ENCODE peak calls at places on chromosomes 1 and 21, in six cellular contexts. N is type B pancreatic cell; T is choroid plexus epithelial cell; X is osteocyte; R is CD4-positive, alpha-beta memory T cell; Z is EH. K is an unnamed sample.

GRCh38 chr21:39094847-39095525 is 88.3 kb downstream of the PSMG1 start:
- DNase-seq in X (no peak), T (peak; percentile 98), N (no peak), Z (peak; percentile 95), R (no peak), K (peak; percentile 88)

GRCh38 chr1:55463814-55464445 is 248.8 kb upstream of the USP24 start:
- DNase-seq in T (peak; percentile 65), X (no peak), Z (peak; percentile 53), N (no peak), R (no peak), K (no peak)

GRCh38 chr1:88780485-88780884 is 96.4 kb downstream of the PKN2 start:
- DNase-seq in X (no peak), N (no peak), Z (no peak), T (no peak), R (no peak), K (no peak)

GRCh38 chr1:63255153-63255552 is 67.2 kb upstream of the FOXD3 start:
- DNase-seq in Z (no peak), R (no peak), T (peak; percentile 12), X (no peak), N (no peak), K (no peak)

GRCh38 chr21:42632771-42633690 is 20.4 kb upstream of the PDE9A start:
- DNase-seq in T (no peak), Z (no peak), R (no peak), N (no peak), X (no peak), K (no peak)

GRCh38 chr1:19882111-19883071 is at the start of gene OTUD3:
- DNase-seq in N (peak; percentile 95), X (peak; percentile 98), T (peak; percentile 98), Z (peak; percentile 97), R (peak; percentile 97), K (peak; percentile 99)

GRCh38 chr1:41411229-41411628 is 50.0 kb downstream of the FOXO6 start:
- DNase-seq in T (no peak), X (no peak), R (no peak), Z (no peak), N (no peak), K (no peak)

GRCh38 chr1:75992312-75992711 is 60.1 kb upstream of the ASB17 start:
- DNase-seq in Z (no peak), N (no peak), T (peak; percentile 31), X (no peak), R (no peak), K (no peak)

GRCh38 chr1:9014475-9015375 is 11.5 kb downstream of the SLC2A7 start:
- DNase-seq in N (no peak), X (no peak), T (no peak), R (no peak), Z (no peak), K (peak; percentile 61)

GRCh38 chr1:156551866-156552265 is 20.5 kb downstream of the IQGAP3 start:
- DNase-seq in X (no peak), N (no peak), R (no peak), T (no peak), Z (peak; percentile 14), K (no peak)

GRCh38 chr1:221141059-221141458 is 261.8 kb downstream of the HLX start:
- DNase-seq in T (no peak), X (no peak), R (no peak), N (no peak), Z (peak; percentile 13), K (no peak)

GRCh38 chr21:19475525-19475924 is 1071.9 kb upstream of the TMPRSS15 start:
- DNase-seq in X (no peak), Z (no peak), N (no peak), R (no peak), T (peak; percentile 92), K (no peak)

GRCh38 chr1:20138346-20138745 is 777 bp upstream of the PLA2G2F start:
- DNase-seq in R (no peak), N (no peak), X (no peak), Z (no peak), T (no peak), K (no peak)

GRCh38 chr1:43783096-43783670 is 75.8 kb downstream of the ST3GAL3 start:
- DNase-seq in N (no peak), Z (no peak), R (no peak), T (no peak), X (no peak), K (no peak)

GRCh38 chr1:112272101-112272772 is 123.8 kb upstream of the CTTNBP2NL start:
- DNase-seq in Z (no peak), T (no peak), X (no peak), R (no peak), N (no peak), K (no peak)

GRCh38 chr1:41823453-41823852 is 95.3 kb downstream of the HIVEP3 start:
- DNase-seq in Z (peak; percentile 50), T (no peak), X (no peak), N (no peak), R (no peak), K (no peak)

GRCh38 chr1:60387175-60387574 is 313.6 kb upstream of the C1orf87 start:
- DNase-seq in T (no peak), N (no peak), R (no peak), Z (no peak), X (no peak), K (no peak)

GRCh38 chr1:41890841-41891311 is 27.8 kb downstream of the HIVEP3 start:
- DNase-seq in Z (peak; percentile 34), N (no peak), R (no peak), T (no peak), X (peak; percentile 53), K (peak; percentile 68)

GRCh38 chr1:204583909-204584632 is 67.9 kb downstream of the MDM4 start:
- DNase-seq in N (no peak), T (no peak), Z (no peak), X (no peak), R (no peak), K (no peak)

GRCh38 chr1:59703226-59703917 is 111.4 kb upstream of the HOOK1 start:
- DNase-seq in X (no peak), R (no peak), N (no peak), Z (peak; percentile 84), T (peak; percentile 73), K (peak; percentile 50)

GRCh38 chr1:38327559-38327973 is 281.0 kb upstream of the POU3F1 start:
- DNase-seq in T (peak; percentile 15), X (peak; percentile 78), N (no peak), Z (peak; percentile 19), R (no peak), K (no peak)

GRCh38 chr1:32716312-32717126 is 13.9 kb upstream of the SYNC start:
- DNase-seq in Z (peak; percentile 43), X (no peak), R (peak; percentile 24), N (peak; percentile 87), T (peak; percentile 49), K (peak; percentile 49)

K was measured in osteoblast.